ENCODE peak calls at places on chromosomes 11 and 22, in seven cellular contexts. One of them, this sample, is unnamed.

GRCh38 chr11:94790771-94791180 is 22.6 kb downstream of the AMOTL1 start:
- DNase-seq in neural progenitor cell: no peak
- DNase-seq in esophagus muscularis mucosa: no peak
- DNase-seq in cardiac muscle cell: no peak
- DNase-seq in OCI-LY7: no peak
- DNase-seq in naive thymus-derived CD4-positive, alpha-beta T cell: no peak
- DNase-seq in mammary epithelial cell: peak
- DNase-seq in this sample: no peak

GRCh38 chr11:1560618-1561251 is 11.3 kb downstream of the DUSP8 start:
- DNase-seq in neural progenitor cell: no peak
- DNase-seq in esophagus muscularis mucosa: no peak
- DNase-seq in cardiac muscle cell: no peak
- DNase-seq in OCI-LY7: no peak
- DNase-seq in naive thymus-derived CD4-positive, alpha-beta T cell: no peak
- DNase-seq in mammary epithelial cell: no peak
- DNase-seq in this sample: no peak

GRCh38 chr11:123560001-123560400 is 94.4 kb downstream of the SCN3B start:
- DNase-seq in neural progenitor cell: peak
- DNase-seq in esophagus muscularis mucosa: no peak
- DNase-seq in cardiac muscle cell: peak
- DNase-seq in OCI-LY7: no peak
- DNase-seq in naive thymus-derived CD4-positive, alpha-beta T cell: peak
- DNase-seq in mammary epithelial cell: no peak
- DNase-seq in this sample: peak

GRCh38 chr11:3604169-3604568 is 37.6 kb downstream of the ART5 start:
- DNase-seq in neural progenitor cell: no peak
- DNase-seq in esophagus muscularis mucosa: no peak
- DNase-seq in cardiac muscle cell: no peak
- DNase-seq in OCI-LY7: no peak
- DNase-seq in naive thymus-derived CD4-positive, alpha-beta T cell: no peak
- DNase-seq in mammary epithelial cell: no peak
- DNase-seq in this sample: no peak

GRCh38 chr11:126172596-126173038 is 38.8 kb downstream of the RPUSD4 start:
- DNase-seq in neural progenitor cell: no peak
- DNase-seq in esophagus muscularis mucosa: no peak
- DNase-seq in cardiac muscle cell: peak
- DNase-seq in OCI-LY7: no peak
- DNase-seq in naive thymus-derived CD4-positive, alpha-beta T cell: no peak
- DNase-seq in mammary epithelial cell: no peak
- DNase-seq in this sample: no peak

GRCh38 chr11:44349328-44349727 is 39.4 kb upstream of the ALX4 start:
- DNase-seq in neural progenitor cell: no peak
- DNase-seq in esophagus muscularis mucosa: no peak
- DNase-seq in cardiac muscle cell: no peak
- DNase-seq in OCI-LY7: no peak
- DNase-seq in naive thymus-derived CD4-positive, alpha-beta T cell: no peak
- DNase-seq in mammary epithelial cell: no peak
- DNase-seq in this sample: no peak

GRCh38 chr11:72378704-72379383 is 55.5 kb downstream of the CLPB start:
- DNase-seq in neural progenitor cell: no peak
- DNase-seq in esophagus muscularis mucosa: peak
- DNase-seq in cardiac muscle cell: peak
- DNase-seq in OCI-LY7: no peak
- DNase-seq in naive thymus-derived CD4-positive, alpha-beta T cell: no peak
- DNase-seq in mammary epithelial cell: no peak
- DNase-seq in this sample: no peak

GRCh38 chr11:88377151-88377550 is 39.6 kb upstream of the CTSC start:
- DNase-seq in neural progenitor cell: no peak
- DNase-seq in esophagus muscularis mucosa: no peak
- DNase-seq in cardiac muscle cell: no peak
- DNase-seq in OCI-LY7: no peak
- DNase-seq in naive thymus-derived CD4-positive, alpha-beta T cell: no peak
- DNase-seq in mammary epithelial cell: no peak
- DNase-seq in this sample: no peak

GRCh38 chr11:66478823-66479740 is 1.2 kb upstream of the DPP3 start:
- DNase-seq in neural progenitor cell: peak
- DNase-seq in esophagus muscularis mucosa: no peak
- DNase-seq in cardiac muscle cell: peak
- DNase-seq in OCI-LY7: peak
- DNase-seq in naive thymus-derived CD4-positive, alpha-beta T cell: peak
- DNase-seq in mammary epithelial cell: no peak
- DNase-seq in this sample: peak

GRCh38 chr11:44983786-44984185 is 33.1 kb upstream of the TP53I11 start:
- DNase-seq in neural progenitor cell: no peak
- DNase-seq in esophagus muscularis mucosa: no peak
- DNase-seq in cardiac muscle cell: no peak
- DNase-seq in OCI-LY7: no peak
- DNase-seq in naive thymus-derived CD4-positive, alpha-beta T cell: no peak
- DNase-seq in mammary epithelial cell: no peak
- DNase-seq in this sample: peak

GRCh38 chr11:94185387-94186084 is 56.9 kb downstream of the PANX1 start:
- DNase-seq in neural progenitor cell: no peak
- DNase-seq in esophagus muscularis mucosa: peak
- DNase-seq in cardiac muscle cell: peak
- DNase-seq in OCI-LY7: no peak
- DNase-seq in naive thymus-derived CD4-positive, alpha-beta T cell: no peak
- DNase-seq in mammary epithelial cell: no peak
- DNase-seq in this sample: no peak

GRCh38 chr11:123434911-123435310 is 4.8 kb downstream of the GRAMD1B start:
- DNase-seq in neural progenitor cell: peak
- DNase-seq in esophagus muscularis mucosa: no peak
- DNase-seq in cardiac muscle cell: no peak
- DNase-seq in OCI-LY7: no peak
- DNase-seq in naive thymus-derived CD4-positive, alpha-beta T cell: no peak
- DNase-seq in mammary epithelial cell: no peak
- DNase-seq in this sample: no peak

GRCh38 chr11:11129118-11129517 is 223.9 kb downstream of the CSNK2A3 start:
- DNase-seq in neural progenitor cell: no peak
- DNase-seq in esophagus muscularis mucosa: no peak
- DNase-seq in cardiac muscle cell: no peak
- DNase-seq in OCI-LY7: no peak
- DNase-seq in naive thymus-derived CD4-positive, alpha-beta T cell: no peak
- DNase-seq in mammary epithelial cell: no peak
- DNase-seq in this sample: no peak

GRCh38 chr11:74170694-74171629 is at the start of the genes C2CD3 and PPME1:
- DNase-seq in neural progenitor cell: peak
- DNase-seq in esophagus muscularis mucosa: peak
- DNase-seq in cardiac muscle cell: peak
- DNase-seq in OCI-LY7: peak
- DNase-seq in naive thymus-derived CD4-positive, alpha-beta T cell: peak
- DNase-seq in mammary epithelial cell: peak
- DNase-seq in this sample: peak

GRCh38 chr11:126888126-126888712 is 112.4 kb downstream of the KIRREL3 start:
- DNase-seq in neural progenitor cell: no peak
- DNase-seq in esophagus muscularis mucosa: no peak
- DNase-seq in cardiac muscle cell: no peak
- DNase-seq in OCI-LY7: no peak
- DNase-seq in naive thymus-derived CD4-positive, alpha-beta T cell: no peak
- DNase-seq in mammary epithelial cell: no peak
- DNase-seq in this sample: no peak

GRCh38 chr11:7143908-7144307 is 55.1 kb downstream of the RBMXL2 start:
- DNase-seq in neural progenitor cell: peak
- DNase-seq in esophagus muscularis mucosa: no peak
- DNase-seq in cardiac muscle cell: peak
- DNase-seq in OCI-LY7: peak
- DNase-seq in naive thymus-derived CD4-positive, alpha-beta T cell: no peak
- DNase-seq in mammary epithelial cell: peak
- DNase-seq in this sample: no peak

GRCh38 chr11:130022799-130023198 is 20.2 kb upstream of the PRDM10 start:
- DNase-seq in neural progenitor cell: no peak
- DNase-seq in esophagus muscularis mucosa: no peak
- DNase-seq in cardiac muscle cell: no peak
- DNase-seq in OCI-LY7: peak
- DNase-seq in naive thymus-derived CD4-positive, alpha-beta T cell: no peak
- DNase-seq in mammary epithelial cell: no peak
- DNase-seq in this sample: no peak

GRCh38 chr11:121767433-121767832 is 314.7 kb upstream of the SORL1-AS1 start:
- DNase-seq in neural progenitor cell: no peak
- DNase-seq in esophagus muscularis mucosa: no peak
- DNase-seq in cardiac muscle cell: no peak
- DNase-seq in OCI-LY7: no peak
- DNase-seq in naive thymus-derived CD4-positive, alpha-beta T cell: no peak
- DNase-seq in mammary epithelial cell: peak
- DNase-seq in this sample: no peak

GRCh38 chr11:128417607-128418324 is 169.6 kb downstream of the ETS1 start:
- DNase-seq in neural progenitor cell: no peak
- DNase-seq in esophagus muscularis mucosa: peak
- DNase-seq in cardiac muscle cell: peak
- DNase-seq in OCI-LY7: no peak
- DNase-seq in naive thymus-derived CD4-positive, alpha-beta T cell: peak
- DNase-seq in mammary epithelial cell: no peak
- DNase-seq in this sample: no peak

GRCh38 chr22:42439021-42439420 is 6.8 kb upstream of the NFAM1 start:
- DNase-seq in neural progenitor cell: no peak
- DNase-seq in esophagus muscularis mucosa: no peak
- DNase-seq in cardiac muscle cell: no peak
- DNase-seq in OCI-LY7: no peak
- DNase-seq in naive thymus-derived CD4-positive, alpha-beta T cell: no peak
- DNase-seq in mammary epithelial cell: no peak
- DNase-seq in this sample: no peak
- H3K27ac ChIP-seq in neural progenitor cell: no peak
- H3K27ac ChIP-seq in esophagus muscularis mucosa: peak
- H3K27ac ChIP-seq in cardiac muscle cell: no peak
- H3K27ac ChIP-seq in OCI-LY7: peak
- H3K27ac ChIP-seq in naive thymus-derived CD4-positive, alpha-beta T cell: no peak
- H3K27ac ChIP-seq in mammary epithelial cell: no peak
- H3K27ac ChIP-seq in this sample: no peak

GRCh38 chr11:89503422-89503821 is 12.2 kb upstream of the NOX4 start:
- DNase-seq in neural progenitor cell: no peak
- DNase-seq in esophagus muscularis mucosa: no peak
- DNase-seq in cardiac muscle cell: no peak
- DNase-seq in OCI-LY7: no peak
- DNase-seq in naive thymus-derived CD4-positive, alpha-beta T cell: no peak
- DNase-seq in mammary epithelial cell: no peak
- DNase-seq in this sample: no peak

GRCh38 chr11:89504270-89504669 is 13.1 kb upstream of the NOX4 start:
- DNase-seq in neural progenitor cell: no peak
- DNase-seq in esophagus muscularis mucosa: no peak
- DNase-seq in cardiac muscle cell: no peak
- DNase-seq in OCI-LY7: no peak
- DNase-seq in naive thymus-derived CD4-positive, alpha-beta T cell: no peak
- DNase-seq in mammary epithelial cell: no peak
- DNase-seq in this sample: no peak

DNA sequence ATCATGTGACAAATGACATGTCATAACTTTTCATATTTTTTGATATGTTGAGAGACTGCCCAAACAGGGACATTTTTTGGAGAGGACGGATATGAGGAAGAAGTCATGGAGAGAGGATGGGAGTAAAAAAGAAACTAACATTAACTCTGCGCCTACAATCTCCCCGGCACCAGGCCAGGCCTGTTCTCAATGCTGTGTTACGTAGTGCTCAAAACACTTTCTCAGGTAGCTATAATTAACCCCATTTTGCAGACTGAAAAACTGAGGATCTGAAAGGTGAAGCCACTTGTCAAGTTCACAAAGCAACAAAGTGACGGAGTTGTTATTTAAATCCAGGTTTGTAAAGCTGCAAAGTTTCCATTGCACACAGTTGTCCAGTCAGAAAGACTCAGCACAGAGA is 17.4 kb upstream of the NOX4 start:
- DNase-seq in neural progenitor cell: no peak
- DNase-seq in esophagus muscularis mucosa: no peak
- DNase-seq in cardiac muscle cell: no peak
- DNase-seq in OCI-LY7: no peak
- DNase-seq in naive thymus-derived CD4-positive, alpha-beta T cell: no peak
- DNase-seq in mammary epithelial cell: no peak
- DNase-seq in this sample: no peak
- H3K4me3 ChIP-seq in neural progenitor cell: no peak
- H3K4me3 ChIP-seq in esophagus muscularis mucosa: no peak
- H3K4me3 ChIP-seq in cardiac muscle cell: no peak
- H3K4me3 ChIP-seq in OCI-LY7: no peak
- H3K4me3 ChIP-seq in naive thymus-derived CD4-positive, alpha-beta T cell: no peak
- H3K4me3 ChIP-seq in mammary epithelial cell: no peak
- H3K4me3 ChIP-seq in this sample: no peak

GRCh38 chr22:46092646-46093410 is 57.5 kb upstream of the PPARA start:
- DNase-seq in neural progenitor cell: no peak
- DNase-seq in esophagus muscularis mucosa: no peak
- DNase-seq in cardiac muscle cell: no peak
- DNase-seq in OCI-LY7: no peak
- DNase-seq in naive thymus-derived CD4-positive, alpha-beta T cell: no peak
- DNase-seq in mammary epithelial cell: no peak
- DNase-seq in this sample: no peak
- H3K27ac ChIP-seq in neural progenitor cell: no peak
- H3K27ac ChIP-seq in esophagus muscularis mucosa: peak
- H3K27ac ChIP-seq in cardiac muscle cell: no peak
- H3K27ac ChIP-seq in OCI-LY7: no peak
- H3K27ac ChIP-seq in naive thymus-derived CD4-positive, alpha-beta T cell: no peak
- H3K27ac ChIP-seq in mammary epithelial cell: no peak
- H3K27ac ChIP-seq in this sample: no peak

DNA sequence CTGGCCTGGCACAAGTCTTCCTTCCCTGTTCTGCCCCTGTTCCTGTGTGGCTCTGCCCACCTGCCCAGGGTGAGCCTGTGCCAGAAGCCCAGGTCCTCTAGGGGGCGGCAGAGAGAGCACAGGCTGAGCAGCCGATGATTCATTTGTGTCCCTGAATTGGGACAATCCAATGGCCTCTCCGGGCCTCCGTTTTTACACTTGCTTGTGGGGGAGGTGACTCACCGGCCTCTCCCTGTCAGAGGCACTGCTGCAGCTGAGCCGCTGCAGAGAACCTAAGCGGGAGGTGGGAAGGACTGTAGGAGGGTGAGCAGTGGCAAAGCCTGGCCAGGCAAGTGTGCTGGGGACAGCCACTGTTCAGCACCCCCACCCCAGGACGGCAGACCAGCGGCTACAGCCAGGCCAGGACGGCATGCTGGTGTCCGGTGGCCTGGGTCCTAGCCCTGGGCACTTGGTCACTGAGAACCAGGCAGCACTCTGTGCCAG is 65.2 kb upstream of the LMO1 start:
- DNase-seq in neural progenitor cell: peak
- DNase-seq in esophagus muscularis mucosa: no peak
- DNase-seq in cardiac muscle cell: peak
- DNase-seq in OCI-LY7: peak
- DNase-seq in naive thymus-derived CD4-positive, alpha-beta T cell: peak
- DNase-seq in mammary epithelial cell: peak
- DNase-seq in this sample: no peak
- H3K4me3 ChIP-seq in neural progenitor cell: no peak
- H3K4me3 ChIP-seq in esophagus muscularis mucosa: peak
- H3K4me3 ChIP-seq in cardiac muscle cell: no peak
- H3K4me3 ChIP-seq in OCI-LY7: no peak
- H3K4me3 ChIP-seq in naive thymus-derived CD4-positive, alpha-beta T cell: no peak
- H3K4me3 ChIP-seq in mammary epithelial cell: no peak
- H3K4me3 ChIP-seq in this sample: no peak

This sample was measured in CD4-positive, CD25-positive, alpha-beta regulatory T cell.